ENCODE peak calls at places on chromosomes 2 and 18, in seven cellular contexts. J is CD4-positive, alpha-beta T cell; V is stimulated activated CD4-positive, alpha-beta T cell treated with anti-CD3 and anti-CD28 coated beads, Interleukin-15, amount 100 ng/mL, for 1 hour; I is activated CD4-positive, alpha-beta T cell treated with anti-CD3 and anti-CD28 coated beads for 1 hour; Z is right atrium auricular region; C is MCF 10A; U is KG1. S is an unnamed sample.

GRCh38 chr2:171416009-171416926 is 17.5 kb downstream of the METTL8 start:
- DNase-seq in V (peak), J (peak), U (peak), Z (peak), I (peak), C (peak), S (peak)

GRCh38 chr2:33788044-33788443 is 188.9 kb upstream of the FAM98A start:
- DNase-seq in Z (no peak), C (peak), V (no peak), U (no peak), J (no peak), I (no peak), S (no peak)

GRCh38 chr2:193428336-193428818 is 1233.6 kb upstream of the TMEFF2 start:
- DNase-seq in C (no peak), Z (no peak), U (no peak), I (no peak), J (no peak), V (no peak), S (no peak)

GRCh38 chr2:206260427-206261012 is 13.9 kb upstream of the ZDBF2 start:
- DNase-seq in Z (no peak), U (no peak), C (peak), J (no peak), I (no peak), V (no peak), S (no peak)

GRCh38 chr2:190942697-190943096 is 62.1 kb downstream of the GLS start:
- DNase-seq in C (no peak), I (no peak), V (no peak), J (no peak), Z (no peak), U (no peak), S (no peak)

GRCh38 chr18:13220326-13220991 is 1.9 kb downstream of the LDLRAD4 start:
- DNase-seq in I (no peak), V (no peak), U (no peak), C (no peak), J (no peak), Z (peak), S (no peak)

GRCh38 chr18:79465392-79465991 is 69.8 kb downstream of the NFATC1 start:
- DNase-seq in J (no peak), I (no peak), C (no peak), Z (no peak), U (no peak), V (no peak), S (peak)

GRCh38 chr18:48609114-48609513 is 70.3 kb downstream of the CTIF start:
- DNase-seq in J (no peak), C (no peak), V (no peak), I (no peak), Z (no peak), U (no peak), S (no peak)

GRCh38 chr2:203982276-203982675 is 45.7 kb downstream of the ICOS start:
- DNase-seq in J (no peak), U (no peak), Z (no peak), V (no peak), C (no peak), I (no peak), S (no peak)

GRCh38 chr2:112433932-112434730 is 686 bp upstream of the RGPD8 start:
- DNase-seq in I (no peak), J (no peak), Z (no peak), V (no peak), C (no peak), U (no peak), S (no peak)

GRCh38 chr2:40344364-40344763 is 107.5 kb downstream of the SLC8A1 start:
- DNase-seq in C (no peak), V (no peak), U (no peak), Z (no peak), I (no peak), J (no peak), S (no peak)

GRCh38 chr2:71604709-71605085 is 151.3 kb downstream of the DYSF start:
- DNase-seq in U (no peak), J (no peak), I (no peak), V (no peak), C (no peak), Z (peak), S (no peak)

GRCh38 chr2:75592028-75592427 is 31.3 kb upstream of the EVA1A start:
- DNase-seq in I (no peak), V (no peak), U (no peak), Z (no peak), C (peak), J (no peak), S (peak)

GRCh38 chr18:45068563-45069191 is 388.0 kb downstream of the SETBP1 start:
- DNase-seq in J (no peak), U (no peak), C (no peak), Z (no peak), V (no peak), I (no peak), S (no peak)

S was measured in cardiac muscle cell.